ENCODE peak calls at places on chromosome 1, in eight cellular contexts. X, Q, V, J, E, T, H and B are unnamed samples.

GRCh38 chr1:148010527-148010926 is 82.3 kb downstream of the GPR89B start:
- DNase-seq in X (no peak), Q (no peak), V (no peak), J (no peak), E (no peak), T (no peak), H (no peak), B (no peak)

GRCh38 chr1:9768983-9769382 is 54.8 kb downstream of the CLSTN1 start:
- DNase-seq in X (no peak), Q (no peak), V (no peak), J (no peak), E (no peak), T (no peak), H (no peak), B (no peak)

GRCh38 chr1:201020647-201021332 is 2.7 kb downstream of the KIF21B start:
- DNase-seq in X (peak), Q (no peak), V (no peak), J (peak), E (no peak), T (no peak), H (no peak), B (no peak)

GRCh38 chr1:217402301-217402700 is 228.6 kb downstream of the GPATCH2 start:
- DNase-seq in X (peak), Q (no peak), V (no peak), J (no peak), E (no peak), T (peak), H (no peak), B (no peak)

GRCh38 chr1:9900142-9901043 is 9.7 kb downstream of the CTNNBIP1 start:
- DNase-seq in X (no peak), Q (no peak), V (peak), J (no peak), E (peak), T (no peak), H (no peak), B (no peak)

GRCh38 chr1:58768971-58769808 is 14.7 kb downstream of the JUN start:
- DNase-seq in X (peak), Q (peak), V (peak), J (peak), E (no peak), T (peak), H (peak), B (peak)

GRCh38 chr1:24366707-24367106 is 46.9 kb downstream of the STPG1 start:
- DNase-seq in X (no peak), Q (no peak), V (no peak), J (no peak), E (no peak), T (no peak), H (no peak), B (no peak)

GRCh38 chr1:177650947-177651346 is 318.9 kb downstream of the SEC16B start:
- DNase-seq in X (no peak), Q (no peak), V (no peak), J (no peak), E (no peak), T (no peak), H (no peak), B (no peak)

GRCh38 chr1:1842360-1843146 is 48.3 kb downstream of the GNB1 start:
- DNase-seq in X (no peak), Q (no peak), V (no peak), J (no peak), E (no peak), T (no peak), H (no peak), B (no peak)

GRCh38 chr1:78713249-78713648 is 63.6 kb downstream of the IFI44 start:
- DNase-seq in X (no peak), Q (no peak), V (no peak), J (no peak), E (no peak), T (no peak), H (no peak), B (no peak)

GRCh38 chr1:77857557-77857956 is 30.9 kb upstream of the NEXN start:
- DNase-seq in X (peak), Q (peak), V (no peak), J (no peak), E (no peak), T (peak), H (no peak), B (no peak)

GRCh38 chr1:8905582-8906191 is 27.2 kb upstream of the ENO1 start:
- DNase-seq in X (no peak), Q (peak), V (no peak), J (no peak), E (no peak), T (no peak), H (no peak), B (no peak)

GRCh38 chr1:90963651-90964050 is 58.2 kb downstream of the ZNF644 start:
- DNase-seq in X (peak), Q (no peak), V (no peak), J (no peak), E (no peak), T (peak), H (no peak), B (no peak)

GRCh38 chr1:33256335-33256700 is at the start of gene ZNF362:
- DNase-seq in X (peak), Q (peak), V (peak), J (peak), E (no peak), T (peak), H (peak), B (no peak)

GRCh38 chr1:229225331-229225782 is 45.6 kb upstream of the RAB4A start:
- DNase-seq in X (no peak), Q (no peak), V (no peak), J (no peak), E (no peak), T (no peak), H (no peak), B (no peak)

GRCh38 chr1:83860506-83861221 is 138.3 kb downstream of the TTLL7 start:
- DNase-seq in X (no peak), Q (no peak), V (peak), J (peak), E (peak), T (no peak), H (no peak), B (peak)

GRCh38 chr1:16122361-16122881 is 33.4 kb downstream of the EPHA2 start:
- DNase-seq in X (no peak), Q (peak), V (no peak), J (no peak), E (no peak), T (peak), H (no peak), B (no peak)

GRCh38 chr1:202164271-202165037 is 4.1 kb upstream of the PTPN7 start:
- DNase-seq in X (no peak), Q (no peak), V (no peak), J (peak), E (no peak), T (no peak), H (no peak), B (no peak)

GRCh38 chr1:147570907-147571306 is 29.6 kb downstream of the BCL9 start:
- DNase-seq in X (no peak), Q (no peak), V (no peak), J (no peak), E (no peak), T (no peak), H (no peak), B (no peak)

GRCh38 chr1:109777980-109778625 is 14.4 kb upstream of the EPS8L3 start:
- DNase-seq in X (no peak), Q (no peak), V (peak), J (no peak), E (no peak), T (no peak), H (no peak), B (no peak)